ENCODE peak calls at places on chromosome 22, in four cellular contexts. W is stomach, P is transverse colon, G is prostate gland. R is an unnamed sample.

GRCh38 chr22:19492504-19493174 is 12.9 kb downstream of the CDC45 start:
- DNase-seq in G (no peak), P (no peak), W (no peak), R (no peak)

GRCh38 chr22:48927591-48927990 is 900.1 kb downstream of the BRD1 start:
- DNase-seq in G (no peak), W (no peak), P (no peak), R (no peak)

GRCh38 chr22:46069518-46070214 is 80.7 kb upstream of the PPARA start:
- DNase-seq in W (peak), P (peak), G (peak), R (peak)

GRCh38 chr22:46027219-46028068 is 50.5 kb upstream of the WNT7B start:
- DNase-seq in G (no peak), P (peak), W (peak), R (peak)

GRCh38 chr22:49272546-49273125 is 555.0 kb downstream of the BRD1 start:
- DNase-seq in W (no peak), G (no peak), P (no peak), R (peak)

GRCh38 chr22:22669093-22669492 is 24.7 kb downstream of the GGTLC2 start:
- DNase-seq in G (no peak), W (no peak), P (no peak), R (no peak)

GRCh38 chr22:28410050-28410816 is 269.4 kb downstream of the TTC28 start:
- DNase-seq in W (no peak), P (no peak), G (no peak), R (no peak)

GRCh38 chr22:29172216-29172615 is 33.5 kb upstream of the EMID1 start:
- DNase-seq in G (no peak), W (no peak), P (no peak), R (no peak)

GRCh38 chr22:29717789-29718188 is 2.0 kb upstream of the CABP7 start:
- DNase-seq in G (no peak), W (no peak), P (no peak), R (no peak)

GRCh38 chr22:49193901-49194465 is 633.7 kb downstream of the BRD1 start:
- DNase-seq in W (no peak), G (no peak), P (no peak), R (peak)

GRCh38 chr22:20591660-20592310 is 84.4 kb downstream of the MED15 start:
- DNase-seq in G (peak), W (peak), P (no peak), R (peak)

GRCh38 chr22:32802291-32802826 is 854 bp downstream of the TIMP3 start:
- DNase-seq in W (no peak), G (no peak), P (no peak), R (no peak)

GRCh38 chr22:27306771-27307170 is 494.8 kb downstream of the MN1 start:
- DNase-seq in W (no peak), G (no peak), P (peak), R (no peak)

GRCh38 chr22:21026783-21027692 is 5.3 kb downstream of the SLC7A4 start:
- DNase-seq in G (peak), P (no peak), W (no peak), R (no peak)

GRCh38 chr22:34111210-34111824 is 191.0 kb upstream of the LARGE1 start:
- DNase-seq in G (no peak), W (peak), P (peak), R (no peak)

GRCh38 chr22:22687638-22688500 is 43.5 kb downstream of the GGTLC2 start:
- DNase-seq in P (peak), W (peak), G (no peak), R (no peak)

GRCh38 chr22:35464399-35464798 is 64.5 kb downstream of the MCM5 start:
- DNase-seq in G (no peak), W (no peak), P (no peak), R (no peak)

GRCh38 chr22:44191036-44191454 is 10.3 kb downstream of the PARVG start:
- DNase-seq in P (no peak), G (no peak), W (no peak), R (no peak)

GRCh38 chr22:48441553-48441850 is 1386.2 kb downstream of the BRD1 start:
- DNase-seq in G (no peak), P (no peak), W (no peak), R (no peak)

GRCh38 chr22:38657248-38657909 is 941 bp downstream of the CBY1 start:
- DNase-seq in W (no peak), G (no peak), P (peak), R (peak)

GRCh38 chr22:40043086-40043485 is 48.3 kb downstream of the FAM83F start:
- DNase-seq in P (peak), G (peak), W (no peak), R (no peak)
- TF ChIP-seq POLR2A in P (no peak), G (no peak), W (no peak), R (no peak)

DNA sequence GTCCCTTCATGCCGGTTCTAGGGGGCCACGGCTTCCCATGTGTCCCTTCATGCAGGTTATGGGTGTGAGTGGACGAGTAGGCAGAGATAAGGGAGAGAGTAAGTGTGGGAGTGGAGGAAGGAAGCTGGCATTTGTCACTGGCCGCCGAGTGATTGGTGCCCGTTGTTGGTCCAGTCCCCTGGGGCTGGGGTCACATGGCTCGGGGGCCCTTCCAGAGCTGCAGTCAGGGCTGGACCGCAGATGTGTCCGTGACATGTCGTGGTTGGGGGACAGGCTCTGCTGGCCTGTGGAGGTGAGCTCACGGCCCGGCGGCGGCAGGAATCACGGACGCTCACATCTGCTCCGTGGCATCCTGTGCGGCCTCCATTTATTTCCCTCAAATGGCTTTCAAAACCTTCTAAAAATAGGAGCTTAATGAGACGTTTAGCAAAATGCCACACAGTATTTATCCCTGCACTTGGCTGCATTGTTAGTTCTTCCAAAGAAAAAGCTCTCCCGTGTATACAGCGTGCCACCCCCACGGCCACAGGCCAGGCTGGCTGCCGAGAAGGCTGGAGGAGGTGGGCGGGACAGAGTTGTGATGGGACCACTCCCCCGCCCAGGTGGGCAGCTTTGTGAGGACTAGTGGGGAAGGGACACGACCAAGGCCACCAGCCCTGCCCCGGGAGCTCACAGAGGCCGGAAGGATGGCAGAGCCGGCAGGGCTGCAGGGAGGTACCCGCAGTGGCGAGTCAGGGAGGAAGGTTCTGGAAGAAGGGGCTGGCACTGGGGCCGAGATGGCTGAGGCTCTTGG is 386.7 kb downstream of the TBC1D22A start:
- DNase-seq in W (no peak), P (no peak), G (no peak), R (no peak)
- TF ChIP-seq CTCF in W (no peak), P (no peak), G (no peak), R (no peak)

GRCh38 chr22:25488244-25489020 is 76.0 kb upstream of the GRK3 start:
- DNase-seq in W (peak), G (peak), P (peak), R (no peak)
- TF ChIP-seq POLR2AphosphoS5 in W (no peak), G (no peak), P (no peak), R (no peak)

DNA sequence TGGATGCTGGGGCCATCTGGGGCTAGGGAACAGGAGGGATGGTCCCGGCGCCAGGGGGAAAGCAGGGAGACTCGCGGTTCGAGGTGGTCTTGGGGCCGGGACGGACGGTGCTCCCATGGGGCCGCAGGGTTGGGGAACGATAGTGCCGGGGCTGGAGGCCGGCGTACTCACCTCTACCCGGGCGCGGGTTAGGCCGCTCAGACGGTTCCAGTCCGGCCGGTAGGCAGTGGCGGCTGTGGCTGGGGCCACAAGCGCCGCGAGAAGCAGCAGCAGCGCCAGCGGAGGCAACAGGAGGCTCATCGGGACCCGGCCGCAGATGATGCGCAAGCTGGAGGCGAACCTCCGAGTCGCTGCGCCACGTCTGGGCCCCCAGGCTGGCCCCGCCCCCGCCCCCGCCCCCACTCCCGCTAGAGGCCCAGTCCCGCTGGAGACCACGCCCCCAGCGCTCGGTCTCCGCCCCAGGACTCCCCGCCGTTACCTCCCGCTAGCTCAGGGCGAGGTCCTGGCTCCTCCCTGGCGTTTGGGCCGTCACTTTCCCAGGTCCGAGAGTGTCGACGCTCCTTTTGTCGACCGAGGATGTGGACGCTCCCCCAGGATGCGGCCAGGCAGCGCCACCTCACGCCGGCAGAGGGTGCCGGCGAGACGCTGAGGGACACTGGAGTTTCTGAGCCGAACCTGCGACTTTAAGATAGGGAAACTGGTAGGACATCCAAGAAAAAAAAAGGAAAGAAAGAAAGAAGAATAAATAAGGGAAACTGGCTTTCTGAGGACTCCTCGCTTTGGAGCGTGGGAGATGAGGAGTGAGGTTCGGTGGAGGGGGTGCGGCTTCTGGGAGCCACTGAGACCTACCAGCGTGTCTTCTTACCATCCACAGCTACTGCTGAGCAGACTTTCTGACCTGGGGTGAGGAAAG is at the start of gene SELENOM:
- DNase-seq in G (peak), W (peak), P (peak), R (peak)
- TF ChIP-seq POLR2A in G (peak), W (no peak), P (peak), R (no peak)

DNA sequence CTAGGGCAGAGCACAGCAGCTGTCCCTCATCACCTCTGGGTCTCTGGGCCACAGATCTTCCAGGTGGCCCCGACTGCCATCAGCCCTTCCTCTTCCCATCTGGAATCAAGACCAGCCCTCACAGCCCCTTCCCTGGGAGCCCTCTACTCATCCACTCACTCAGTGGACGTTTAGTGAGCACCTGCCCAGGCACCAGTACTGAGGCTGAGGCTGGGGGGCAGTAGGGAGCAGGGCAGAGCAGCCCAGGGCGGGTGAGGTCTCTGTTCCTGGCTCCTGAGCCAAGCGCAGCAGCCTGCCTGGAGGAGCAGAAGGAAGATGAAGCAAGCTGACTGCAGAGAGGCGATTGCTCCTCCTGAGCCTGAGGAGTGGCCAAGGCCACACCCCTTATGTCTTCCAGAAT is 5.5 kb downstream of the MAPK8IP2 start:
- DNase-seq in G (no peak), P (no peak), W (no peak), R (no peak)
- TF ChIP-seq CTCF in G (no peak), P (no peak), W (no peak), R (no peak)

GRCh38 chr22:36467042-36467810 is 14.2 kb downstream of the TXN2 start:
- DNase-seq in W (no peak), P (no peak), G (no peak), R (no peak)

GRCh38 chr22:36466258-36466657 is 15.2 kb downstream of the TXN2 start:
- DNase-seq in W (no peak), P (no peak), G (no peak), R (no peak)

GRCh38 chr22:36463783-36464184 is 17.7 kb downstream of the TXN2 start:
- DNase-seq in G (no peak), W (no peak), P (no peak), R (peak)

GRCh38 chr22:36464715-36465231 is 16.7 kb downstream of the TXN2 start:
- DNase-seq in W (no peak), G (no peak), P (no peak), R (no peak)

DNA sequence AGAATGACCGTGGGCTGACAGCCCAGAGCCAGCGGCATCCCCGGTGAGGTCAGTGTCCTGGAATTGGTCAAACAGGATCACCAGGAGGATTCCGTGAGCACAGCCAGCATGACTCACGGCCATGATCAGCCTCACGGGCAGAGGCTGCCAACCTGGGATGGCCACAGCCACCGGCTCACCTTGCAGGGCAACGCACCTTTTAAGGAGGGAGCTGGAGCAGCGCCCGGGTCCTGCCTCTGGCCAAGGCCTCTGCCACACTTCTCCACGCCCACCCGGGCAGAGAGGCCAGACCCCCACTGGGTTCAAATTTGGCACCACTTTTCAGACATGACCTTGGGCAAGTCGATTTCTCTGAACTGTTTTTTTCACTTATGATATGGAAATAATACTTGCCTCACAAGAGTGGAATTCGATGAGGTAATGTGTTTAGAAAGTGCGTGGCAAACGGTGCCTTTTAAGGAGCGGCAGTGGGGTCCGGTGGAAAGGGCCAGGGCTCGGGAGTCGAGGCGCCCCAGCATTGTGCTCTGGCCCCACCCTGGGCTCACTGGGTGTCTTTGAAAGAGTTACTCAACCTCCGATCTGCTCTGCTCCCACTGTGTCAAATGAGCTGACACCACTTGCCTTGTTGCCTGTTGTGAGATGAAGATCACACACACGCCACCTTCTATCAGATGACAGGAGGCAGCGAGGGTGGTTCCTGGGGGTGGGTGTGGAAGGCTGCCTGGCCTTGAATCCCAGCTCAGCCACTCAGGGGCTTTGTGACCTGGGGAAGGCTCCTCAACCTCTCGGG is 16.0 kb downstream of the TXN2 start:
- DNase-seq in W (peak), P (peak), G (peak), R (peak)
- TF ChIP-seq POLR2AphosphoS5 in W (peak), P (peak), G (peak), R (peak)

DNA sequence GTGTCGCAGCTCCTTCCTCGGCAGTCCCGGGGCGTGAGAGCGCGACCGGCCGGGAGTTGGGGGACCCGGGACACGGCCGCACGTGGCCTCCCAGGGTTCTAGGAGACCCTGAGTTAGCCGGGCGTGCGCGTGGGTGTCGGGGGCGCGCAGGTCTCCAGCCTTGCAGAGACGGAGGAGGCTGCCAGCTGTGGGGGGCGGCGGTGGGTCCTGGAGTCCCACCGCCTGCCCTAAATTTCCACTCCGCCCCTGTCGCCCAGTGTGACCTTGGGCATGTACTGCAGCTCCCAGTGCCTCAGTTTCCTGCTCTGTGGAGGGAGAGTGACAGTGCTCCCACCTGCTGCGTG is 18.8 kb downstream of the RRP7A start:
- DNase-seq in W (no peak), P (no peak), G (no peak), R (peak)
- TF ChIP-seq POLR2A in W (no peak), P (no peak), G (no peak), R (no peak)

DNA sequence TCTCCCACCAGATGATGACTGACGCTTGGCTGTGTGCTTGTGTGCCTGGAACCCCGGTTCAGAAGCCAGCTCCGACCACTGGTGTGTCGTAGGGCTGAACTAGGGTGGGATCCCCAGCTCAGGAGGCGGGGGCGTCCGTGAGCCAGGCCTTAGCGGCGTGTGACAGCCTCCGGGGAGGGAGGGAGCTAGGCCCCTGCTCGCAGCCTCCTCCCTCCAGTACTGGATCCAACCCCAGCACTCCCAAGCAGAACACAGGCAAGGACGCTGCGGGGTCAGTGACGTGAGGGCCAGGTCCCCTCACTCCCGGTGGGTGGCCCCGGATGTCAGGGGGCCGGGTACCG is 410 bp downstream of the PMM1 start:
- DNase-seq in W (peak), G (no peak), P (no peak), R (no peak)
- TF ChIP-seq CTCF in W (no peak), G (no peak), P (no peak), R (no peak)

DNA sequence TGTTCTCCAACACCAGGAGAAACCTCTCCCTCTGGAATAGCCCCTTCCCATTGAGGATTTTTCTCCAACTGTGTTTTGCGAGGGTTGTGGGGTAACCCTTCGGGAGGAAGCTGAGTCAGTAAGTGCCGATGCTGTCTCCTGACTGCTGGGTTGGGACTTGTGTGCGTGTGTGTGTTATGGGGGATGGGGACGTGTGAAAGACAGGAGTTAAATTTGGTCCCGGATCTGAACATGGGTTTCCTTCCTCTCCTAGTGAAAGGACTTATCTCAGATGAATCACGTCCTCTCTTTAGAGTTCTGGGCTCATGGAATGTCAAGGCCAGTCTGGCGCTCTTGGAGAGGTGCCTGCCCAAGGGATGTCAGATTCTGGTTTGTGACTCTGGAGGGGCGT is 33.3 kb downstream of the KIAA1671 start:
- DNase-seq in G (no peak), W (no peak), P (no peak), R (no peak)
- TF ChIP-seq POLR2AphosphoS5 in G (no peak), W (no peak), P (no peak), R (peak)